ENCODE peak calls at places on chromosome 21, in five cellular contexts. R is HCT116; P is mesothelial cell of epicardium; O is CD4-positive, alpha-beta T cell; X is fibroblast of the aortic adventitia. G is an unnamed sample.

GRCh38 chr21:44477712-44478111 is 22.4 kb downstream of the LRRC3 start:
- DNase-seq in R (no peak), X (no peak), O (no peak), P (no peak), G (no peak)

GRCh38 chr21:39518055-39518844 is 66.5 kb downstream of the SH3BGR start:
- DNase-seq in R (peak; percentile 71), P (no peak), X (peak; percentile 50), O (peak; percentile 9), G (peak; percentile 54)

GRCh38 chr21:31282095-31282709 is 61.9 kb downstream of the TIAM1 start:
- DNase-seq in O (no peak), P (no peak), R (peak; percentile 55), X (peak; percentile 98), G (no peak)

GRCh38 chr21:45990741-45991605 is 9.4 kb downstream of the COL6A1 start:
- DNase-seq in O (no peak), P (peak; percentile 35), X (no peak), R (no peak), G (peak; percentile 8)

GRCh38 chr21:24939288-24939687 is 668.0 kb downstream of the MRPL39 start:
- DNase-seq in O (no peak), R (no peak), X (no peak), P (no peak), G (no peak)

GRCh38 chr21:27390384-27390783 is 423.5 kb upstream of the ADAMTS5 start:
- DNase-seq in O (no peak), R (no peak), P (no peak), X (no peak), G (no peak)

GRCh38 chr21:14687277-14687642 is 141.1 kb upstream of the SAMSN1 start:
- DNase-seq in P (no peak), X (no peak), R (no peak), O (no peak), G (no peak)

GRCh38 chr21:32411366-32412161 is 942 bp upstream of the EVA1C start:
- DNase-seq in X (peak; percentile 82), P (peak; percentile 44), O (peak; percentile 46), R (no peak), G (no peak)

GRCh38 chr21:41614456-41615010 is 106.6 kb upstream of the TMPRSS2 start:
- DNase-seq in P (no peak), O (no peak), X (no peak), R (no peak), G (no peak)

GRCh38 chr21:41142051-41142795 is 25.7 kb upstream of the BACE2 start:
- DNase-seq in O (no peak), R (no peak), P (no peak), X (peak; percentile 77), G (no peak)

GRCh38 chr21:28419110-28419509 is 573.6 kb downstream of the LTN1 start:
- DNase-seq in P (no peak), R (no peak), X (peak; percentile 96), O (no peak), G (no peak)

GRCh38 chr21:45359451-45360217 is 45.3 kb upstream of the COL18A1 start:
- DNase-seq in X (no peak), O (no peak), P (no peak), R (no peak), G (no peak)

GRCh38 chr21:29299906-29300546 is 1.3 kb downstream of the BACH1 start:
- DNase-seq in O (peak; percentile 16), P (no peak), R (peak; percentile 15), X (peak; percentile 95), G (no peak)

GRCh38 chr21:29671728-29672127 is 268.1 kb downstream of the GRIK1 start:
- DNase-seq in O (no peak), R (no peak), X (no peak), P (no peak), G (no peak)

GRCh38 chr21:45192332-45192731 is 95.4 kb downstream of the POFUT2 start:
- DNase-seq in O (no peak), X (no peak), R (no peak), P (no peak), G (no peak)

DNA sequence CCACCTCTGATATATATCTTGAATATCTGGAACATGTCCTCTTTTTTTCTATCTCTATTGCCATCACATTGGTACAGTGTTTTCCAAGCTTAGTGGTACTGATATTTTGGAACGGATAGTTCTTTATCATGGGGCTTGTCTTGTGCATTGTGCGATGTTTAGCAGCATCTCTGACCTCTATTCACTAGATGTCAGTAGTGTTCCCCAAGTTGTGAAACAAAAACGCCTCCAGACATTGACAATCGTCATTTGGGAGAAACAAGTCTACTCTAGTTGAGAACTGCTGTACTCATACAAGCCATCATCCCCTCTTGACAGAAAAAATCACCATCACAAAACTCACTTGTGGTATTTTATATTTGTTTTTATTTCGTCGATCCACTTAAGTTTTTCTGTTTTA is 79.7 kb upstream of the CHODL start:
- DNase-seq in O (no peak), P (no peak), X (no peak), R (no peak), G (no peak)
- TF ChIP-seq CTCF in O (no peak), P (no peak), X (no peak), R (no peak), G (no peak)

DNA sequence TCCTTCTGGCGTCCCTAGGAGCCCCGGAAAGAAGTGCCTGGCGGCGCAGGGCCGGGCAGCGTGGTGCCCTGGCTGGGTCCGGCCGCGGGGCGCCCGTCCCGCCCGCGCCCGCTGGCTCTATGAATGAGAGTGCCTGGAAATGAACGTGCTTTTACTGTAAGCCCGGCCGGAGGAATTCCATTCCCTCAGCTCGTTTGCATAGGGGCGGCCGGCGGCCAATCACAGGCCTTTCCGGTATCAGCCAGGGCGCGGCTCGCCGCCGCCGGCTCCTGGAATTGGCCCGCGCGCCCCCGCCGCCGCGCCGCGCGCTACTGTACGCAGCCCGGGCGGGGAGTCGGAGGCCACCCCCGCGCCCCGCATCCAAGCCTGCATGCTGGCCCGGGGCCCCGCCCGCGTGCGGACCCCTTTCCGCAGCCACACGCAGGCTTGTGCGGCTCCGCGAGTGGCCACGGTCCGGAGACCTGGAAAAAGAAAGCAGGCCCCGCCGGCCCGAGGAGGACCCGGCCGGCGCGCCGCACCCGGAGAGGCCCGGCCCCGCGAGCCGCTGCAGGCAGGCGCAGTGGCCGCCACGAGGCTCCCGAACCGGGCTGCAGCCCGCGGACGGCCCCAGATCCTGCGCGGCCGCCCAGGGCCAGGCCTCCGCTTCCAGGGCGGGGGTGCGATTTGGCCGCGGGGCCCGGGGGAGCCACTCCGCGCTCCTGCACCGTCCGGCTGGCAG is 160.4 kb downstream of the RUNX1 start:
- DNase-seq in P (peak; percentile 92), X (peak; percentile 96), O (peak; percentile 43), R (peak; percentile 86), G (no peak)
- TF ChIP-seq CTCF in P (peak; percentile 16), X (no peak), O (peak; percentile 3), R (no peak), G (no peak)

DNA sequence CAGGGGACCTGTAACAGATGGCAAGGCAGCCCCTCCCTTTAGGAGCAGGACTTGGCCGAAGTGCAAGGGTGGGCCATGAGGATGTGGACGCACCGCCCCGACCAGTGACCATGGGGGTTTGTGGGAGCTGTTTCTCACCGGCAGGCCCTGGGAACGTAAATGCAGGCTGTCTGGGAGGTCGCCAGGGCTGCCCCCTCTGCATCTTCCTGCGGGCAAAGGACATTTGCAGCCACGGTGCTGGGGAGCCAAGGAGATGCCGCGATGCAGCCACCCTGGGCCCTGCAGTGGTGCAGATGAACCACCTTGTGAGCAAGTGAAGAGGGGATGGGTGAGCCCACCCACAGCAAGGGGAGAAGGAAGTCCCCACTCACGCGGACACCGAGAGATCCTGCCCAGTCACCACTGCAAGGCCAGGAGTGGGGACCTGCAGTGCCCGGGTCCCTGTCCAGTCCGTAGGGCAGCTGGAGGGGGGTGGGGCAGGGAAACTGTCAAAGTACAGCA is 121.1 kb downstream of the SIK1 start:
- DNase-seq in X (no peak), R (no peak), O (no peak), P (no peak), G (no peak)
- TF ChIP-seq CTCF in X (no peak), R (no peak), O (no peak), P (no peak), G (no peak)

DNA sequence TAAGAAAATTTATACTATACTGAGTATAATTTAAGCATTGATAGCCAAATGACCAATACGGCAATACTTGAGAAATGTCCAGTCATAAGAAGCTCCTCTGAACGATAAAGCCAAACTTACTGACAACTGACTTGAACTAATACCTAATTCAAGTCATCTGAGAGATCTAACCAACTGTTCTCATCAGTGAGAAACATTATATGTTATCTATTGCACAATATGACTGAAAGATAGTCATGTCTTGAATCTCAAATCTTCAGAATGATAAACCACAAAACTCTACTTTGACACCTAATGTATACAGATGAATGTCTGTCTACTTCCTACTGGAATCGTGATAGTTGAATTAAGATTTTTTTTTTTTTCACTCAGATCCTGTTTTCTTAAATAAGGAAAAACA is 39.0 kb downstream of the APP start:
- DNase-seq in P (no peak), R (no peak), O (no peak), X (no peak), G (no peak)
- TF ChIP-seq CTCF in P (no peak), R (no peak), O (no peak), X (no peak), G (no peak)